ENCODE peak calls at places on chromosomes 2 and 18, in ten cellular contexts. One of them, this sample, is unnamed.

GRCh38 chr18:46916551-46917107 is 678 bp downstream of the PIAS2 start:
- DNase-seq in tibial nerve: no peak
- DNase-seq in GM23338: no peak
- DNase-seq in GM13976: peak; percentile 65
- DNase-seq in HuH-7.5: peak; percentile 25
- DNase-seq in HCEC 1CT: peak; percentile 34
- DNase-seq in non-pigmented ciliary epithelial cell: no peak
- DNase-seq in K562: peak; percentile 25
- DNase-seq in AG08395: peak; percentile 30
- DNase-seq in activated naive CD4-positive, alpha-beta T cell treated with anti-CD3 and anti-CD28 coated beads, Interleukin-2, amount 50 U/mL, for 16 hours: no peak
- DNase-seq in this sample: peak; percentile 36

GRCh38 chr2:185970148-185970852 is 231.7 kb downstream of the FSIP2 start:
- DNase-seq in GM23338: no peak
- DNase-seq in non-pigmented ciliary epithelial cell: no peak
- DNase-seq in HCEC 1CT: peak; percentile 70
- DNase-seq in K562: no peak
- DNase-seq in HuH-7.5: no peak
- DNase-seq in tibial nerve: no peak
- DNase-seq in activated naive CD4-positive, alpha-beta T cell treated with anti-CD3 and anti-CD28 coated beads, Interleukin-2, amount 50 U/mL, for 16 hours: no peak
- DNase-seq in GM13976: no peak
- DNase-seq in AG08395: no peak
- DNase-seq in this sample: no peak

GRCh38 chr2:120432976-120433815 is 87.3 kb downstream of the INHBB start:
- DNase-seq in HCEC 1CT: no peak
- DNase-seq in GM13976: no peak
- DNase-seq in HuH-7.5: no peak
- DNase-seq in non-pigmented ciliary epithelial cell: no peak
- DNase-seq in AG08395: no peak
- DNase-seq in K562: no peak
- DNase-seq in tibial nerve: no peak
- DNase-seq in GM23338: no peak
- DNase-seq in activated naive CD4-positive, alpha-beta T cell treated with anti-CD3 and anti-CD28 coated beads, Interleukin-2, amount 50 U/mL, for 16 hours: no peak
- DNase-seq in this sample: no peak

GRCh38 chr2:13821255-13821880 is 811.1 kb upstream of the LRATD1 start:
- DNase-seq in K562: no peak
- DNase-seq in HCEC 1CT: peak; percentile 91
- DNase-seq in activated naive CD4-positive, alpha-beta T cell treated with anti-CD3 and anti-CD28 coated beads, Interleukin-2, amount 50 U/mL, for 16 hours: no peak
- DNase-seq in non-pigmented ciliary epithelial cell: peak; percentile 74
- DNase-seq in HuH-7.5: no peak
- DNase-seq in GM23338: no peak
- DNase-seq in GM13976: no peak
- DNase-seq in AG08395: peak; percentile 67
- DNase-seq in tibial nerve: no peak
- DNase-seq in this sample: no peak

GRCh38 chr2:95113464-95113863 is 8.1 kb downstream of the MRPS5 start:
- DNase-seq in GM23338: no peak
- DNase-seq in HCEC 1CT: no peak
- DNase-seq in GM13976: no peak
- DNase-seq in K562: no peak
- DNase-seq in tibial nerve: no peak
- DNase-seq in activated naive CD4-positive, alpha-beta T cell treated with anti-CD3 and anti-CD28 coated beads, Interleukin-2, amount 50 U/mL, for 16 hours: no peak
- DNase-seq in HuH-7.5: no peak
- DNase-seq in AG08395: no peak
- DNase-seq in non-pigmented ciliary epithelial cell: no peak
- DNase-seq in this sample: no peak

GRCh38 chr18:8368490-8369217 is 240.6 kb upstream of the RAB12 start:
- DNase-seq in AG08395: no peak
- DNase-seq in activated naive CD4-positive, alpha-beta T cell treated with anti-CD3 and anti-CD28 coated beads, Interleukin-2, amount 50 U/mL, for 16 hours: no peak
- DNase-seq in non-pigmented ciliary epithelial cell: no peak
- DNase-seq in GM13976: no peak
- DNase-seq in K562: no peak
- DNase-seq in tibial nerve: no peak
- DNase-seq in HCEC 1CT: no peak
- DNase-seq in HuH-7.5: no peak
- DNase-seq in GM23338: no peak
- DNase-seq in this sample: no peak

GRCh38 chr2:17800219-17800618 is 16.0 kb upstream of the MSGN1 start:
- DNase-seq in HCEC 1CT: peak; percentile 38
- DNase-seq in non-pigmented ciliary epithelial cell: no peak
- DNase-seq in tibial nerve: no peak
- DNase-seq in GM23338: no peak
- DNase-seq in K562: no peak
- DNase-seq in GM13976: no peak
- DNase-seq in activated naive CD4-positive, alpha-beta T cell treated with anti-CD3 and anti-CD28 coated beads, Interleukin-2, amount 50 U/mL, for 16 hours: no peak
- DNase-seq in HuH-7.5: no peak
- DNase-seq in AG08395: no peak
- DNase-seq in this sample: peak; percentile 35

GRCh38 chr2:207337234-207338219 is 171.8 kb upstream of the KLF7 start:
- DNase-seq in non-pigmented ciliary epithelial cell: peak; percentile 54
- DNase-seq in GM23338: no peak
- DNase-seq in tibial nerve: no peak
- DNase-seq in GM13976: no peak
- DNase-seq in AG08395: no peak
- DNase-seq in activated naive CD4-positive, alpha-beta T cell treated with anti-CD3 and anti-CD28 coated beads, Interleukin-2, amount 50 U/mL, for 16 hours: no peak
- DNase-seq in HCEC 1CT: peak; percentile 52
- DNase-seq in K562: peak; percentile 69
- DNase-seq in HuH-7.5: no peak
- DNase-seq in this sample: no peak

GRCh38 chr2:112768432-112768831 is 4.0 kb upstream of the CKAP2L start:
- DNase-seq in HuH-7.5: no peak
- DNase-seq in GM13976: no peak
- DNase-seq in K562: no peak
- DNase-seq in activated naive CD4-positive, alpha-beta T cell treated with anti-CD3 and anti-CD28 coated beads, Interleukin-2, amount 50 U/mL, for 16 hours: no peak
- DNase-seq in AG08395: no peak
- DNase-seq in HCEC 1CT: peak; percentile 77
- DNase-seq in non-pigmented ciliary epithelial cell: no peak
- DNase-seq in tibial nerve: no peak
- DNase-seq in GM23338: no peak
- DNase-seq in this sample: no peak

GRCh38 chr2:46082531-46083485 is 214.4 kb upstream of the EPAS1 start:
- DNase-seq in K562: no peak
- DNase-seq in non-pigmented ciliary epithelial cell: no peak
- DNase-seq in activated naive CD4-positive, alpha-beta T cell treated with anti-CD3 and anti-CD28 coated beads, Interleukin-2, amount 50 U/mL, for 16 hours: no peak
- DNase-seq in tibial nerve: no peak
- DNase-seq in AG08395: peak; percentile 90
- DNase-seq in GM13976: no peak
- DNase-seq in HCEC 1CT: peak; percentile 98
- DNase-seq in GM23338: no peak
- DNase-seq in HuH-7.5: no peak
- DNase-seq in this sample: no peak

GRCh38 chr2:230814616-230815015 is 50.1 kb upstream of the ITM2C start:
- DNase-seq in AG08395: peak; percentile 46
- DNase-seq in HCEC 1CT: peak; percentile 20
- DNase-seq in GM13976: peak; percentile 56
- DNase-seq in K562: peak; percentile 10
- DNase-seq in GM23338: peak; percentile 35
- DNase-seq in tibial nerve: no peak
- DNase-seq in activated naive CD4-positive, alpha-beta T cell treated with anti-CD3 and anti-CD28 coated beads, Interleukin-2, amount 50 U/mL, for 16 hours: no peak
- DNase-seq in HuH-7.5: peak; percentile 23
- DNase-seq in non-pigmented ciliary epithelial cell: no peak
- DNase-seq in this sample: no peak

GRCh38 chr18:7877609-7878008 is 310.5 kb downstream of the PTPRM start:
- DNase-seq in HCEC 1CT: peak; percentile 6
- DNase-seq in non-pigmented ciliary epithelial cell: no peak
- DNase-seq in tibial nerve: no peak
- DNase-seq in GM13976: no peak
- DNase-seq in K562: no peak
- DNase-seq in activated naive CD4-positive, alpha-beta T cell treated with anti-CD3 and anti-CD28 coated beads, Interleukin-2, amount 50 U/mL, for 16 hours: no peak
- DNase-seq in HuH-7.5: no peak
- DNase-seq in AG08395: no peak
- DNase-seq in GM23338: no peak
- DNase-seq in this sample: no peak

GRCh38 chr2:174580951-174581350 is 16.7 kb downstream of the WIPF1 start:
- DNase-seq in HuH-7.5: no peak
- DNase-seq in AG08395: no peak
- DNase-seq in HCEC 1CT: no peak
- DNase-seq in GM23338: no peak
- DNase-seq in activated naive CD4-positive, alpha-beta T cell treated with anti-CD3 and anti-CD28 coated beads, Interleukin-2, amount 50 U/mL, for 16 hours: no peak
- DNase-seq in K562: no peak
- DNase-seq in non-pigmented ciliary epithelial cell: no peak
- DNase-seq in GM13976: no peak
- DNase-seq in tibial nerve: no peak
- DNase-seq in this sample: no peak

GRCh38 chr2:70181363-70181956 is 9.4 kb downstream of the C2orf42 start:
- DNase-seq in K562: no peak
- DNase-seq in tibial nerve: no peak
- DNase-seq in GM23338: no peak
- DNase-seq in GM13976: peak; percentile 44
- DNase-seq in AG08395: no peak
- DNase-seq in HuH-7.5: no peak
- DNase-seq in HCEC 1CT: no peak
- DNase-seq in activated naive CD4-positive, alpha-beta T cell treated with anti-CD3 and anti-CD28 coated beads, Interleukin-2, amount 50 U/mL, for 16 hours: no peak
- DNase-seq in non-pigmented ciliary epithelial cell: no peak
- DNase-seq in this sample: no peak

GRCh38 chr2:55224761-55225261 is 7.3 kb downstream of the CLHC1 start:
- DNase-seq in GM23338: peak; percentile 30
- DNase-seq in HCEC 1CT: no peak
- DNase-seq in GM13976: no peak
- DNase-seq in tibial nerve: no peak
- DNase-seq in AG08395: no peak
- DNase-seq in K562: peak; percentile 23
- DNase-seq in non-pigmented ciliary epithelial cell: no peak
- DNase-seq in activated naive CD4-positive, alpha-beta T cell treated with anti-CD3 and anti-CD28 coated beads, Interleukin-2, amount 50 U/mL, for 16 hours: no peak
- DNase-seq in HuH-7.5: no peak
- DNase-seq in this sample: no peak

GRCh38 chr2:237315881-237316225 is 98.1 kb downstream of the COL6A3 start:
- DNase-seq in K562: no peak
- DNase-seq in HCEC 1CT: no peak
- DNase-seq in tibial nerve: no peak
- DNase-seq in HuH-7.5: no peak
- DNase-seq in GM23338: no peak
- DNase-seq in AG08395: no peak
- DNase-seq in activated naive CD4-positive, alpha-beta T cell treated with anti-CD3 and anti-CD28 coated beads, Interleukin-2, amount 50 U/mL, for 16 hours: no peak
- DNase-seq in non-pigmented ciliary epithelial cell: no peak
- DNase-seq in GM13976: no peak
- DNase-seq in this sample: no peak

GRCh38 chr2:8547284-8548064 is 134.4 kb upstream of the ID2 start:
- DNase-seq in GM13976: no peak
- DNase-seq in K562: no peak
- DNase-seq in HuH-7.5: no peak
- DNase-seq in AG08395: no peak
- DNase-seq in HCEC 1CT: no peak
- DNase-seq in non-pigmented ciliary epithelial cell: no peak
- DNase-seq in tibial nerve: no peak
- DNase-seq in GM23338: no peak
- DNase-seq in activated naive CD4-positive, alpha-beta T cell treated with anti-CD3 and anti-CD28 coated beads, Interleukin-2, amount 50 U/mL, for 16 hours: no peak
- DNase-seq in this sample: no peak

GRCh38 chr2:218291934-218292699 is at the start of gene TMBIM1:
- DNase-seq in non-pigmented ciliary epithelial cell: no peak
- DNase-seq in GM13976: peak; percentile 94
- DNase-seq in HuH-7.5: peak; percentile 84
- DNase-seq in AG08395: peak; percentile 93
- DNase-seq in HCEC 1CT: peak; percentile 76
- DNase-seq in tibial nerve: peak; percentile 75
- DNase-seq in activated naive CD4-positive, alpha-beta T cell treated with anti-CD3 and anti-CD28 coated beads, Interleukin-2, amount 50 U/mL, for 16 hours: peak; percentile 81
- DNase-seq in K562: peak; percentile 83
- DNase-seq in GM23338: peak; percentile 86
- DNase-seq in this sample: no peak

GRCh38 chr2:177325554-177325953 is 61.0 kb upstream of the NFE2L2 start:
- DNase-seq in GM13976: no peak
- DNase-seq in GM23338: no peak
- DNase-seq in HCEC 1CT: peak; percentile 13
- DNase-seq in AG08395: peak; percentile 13
- DNase-seq in K562: no peak
- DNase-seq in tibial nerve: no peak
- DNase-seq in HuH-7.5: no peak
- DNase-seq in activated naive CD4-positive, alpha-beta T cell treated with anti-CD3 and anti-CD28 coated beads, Interleukin-2, amount 50 U/mL, for 16 hours: no peak
- DNase-seq in non-pigmented ciliary epithelial cell: no peak
- DNase-seq in this sample: no peak

GRCh38 chr2:15822151-15823044 is 118.0 kb upstream of the MYCN start:
- DNase-seq in HuH-7.5: no peak
- DNase-seq in GM13976: no peak
- DNase-seq in HCEC 1CT: no peak
- DNase-seq in AG08395: no peak
- DNase-seq in GM23338: no peak
- DNase-seq in tibial nerve: no peak
- DNase-seq in activated naive CD4-positive, alpha-beta T cell treated with anti-CD3 and anti-CD28 coated beads, Interleukin-2, amount 50 U/mL, for 16 hours: no peak
- DNase-seq in K562: no peak
- DNase-seq in non-pigmented ciliary epithelial cell: no peak
- DNase-seq in this sample: no peak

GRCh38 chr18:44680271-44681038 is at the start of gene SETBP1:
- DNase-seq in HuH-7.5: peak; percentile 72
- DNase-seq in activated naive CD4-positive, alpha-beta T cell treated with anti-CD3 and anti-CD28 coated beads, Interleukin-2, amount 50 U/mL, for 16 hours: peak; percentile 16
- DNase-seq in GM13976: peak; percentile 72
- DNase-seq in tibial nerve: peak; percentile 57
- DNase-seq in AG08395: peak; percentile 57
- DNase-seq in K562: no peak
- DNase-seq in GM23338: peak; percentile 62
- DNase-seq in non-pigmented ciliary epithelial cell: no peak
- DNase-seq in HCEC 1CT: no peak
- DNase-seq in this sample: peak; percentile 76

GRCh38 chr2:101732199-101732598 is 34.7 kb downstream of the MAP4K4 start:
- DNase-seq in HuH-7.5: no peak
- DNase-seq in AG08395: no peak
- DNase-seq in non-pigmented ciliary epithelial cell: no peak
- DNase-seq in GM13976: no peak
- DNase-seq in GM23338: no peak
- DNase-seq in K562: no peak
- DNase-seq in HCEC 1CT: no peak
- DNase-seq in tibial nerve: no peak
- DNase-seq in activated naive CD4-positive, alpha-beta T cell treated with anti-CD3 and anti-CD28 coated beads, Interleukin-2, amount 50 U/mL, for 16 hours: no peak
- DNase-seq in this sample: no peak

This sample was measured in NCI-H345.